ENCODE peak calls at places on chromosomes 1 and 21, in five cellular contexts. One of them, this sample, is unnamed.

GRCh38 chr1:223714849-223715709 is 2.7 kb downstream of the CAPN2 start:
- DNase-seq in IMR-90: peak
- DNase-seq in A549: no peak
- DNase-seq in body of pancreas: peak
- DNase-seq in uterus: no peak
- DNase-seq in this sample: no peak

GRCh38 chr1:21317035-21317689 is 26.9 kb upstream of the ECE1 start:
- DNase-seq in IMR-90: peak
- DNase-seq in A549: no peak
- DNase-seq in body of pancreas: peak
- DNase-seq in uterus: peak
- DNase-seq in this sample: peak

GRCh38 chr1:19375621-19376020 is 63.5 kb downstream of the SLC66A1 start:
- DNase-seq in IMR-90: no peak
- DNase-seq in A549: no peak
- DNase-seq in body of pancreas: no peak
- DNase-seq in uterus: no peak
- DNase-seq in this sample: no peak

GRCh38 chr1:8474369-8474768 is 156.5 kb downstream of the SLC45A1 start:
- DNase-seq in IMR-90: no peak
- DNase-seq in A549: no peak
- DNase-seq in body of pancreas: no peak
- DNase-seq in uterus: no peak
- DNase-seq in this sample: no peak

GRCh38 chr21:25639167-25639921 is at the start of gene JAM2:
- DNase-seq in IMR-90: peak
- DNase-seq in A549: no peak
- DNase-seq in body of pancreas: peak
- DNase-seq in uterus: peak
- DNase-seq in this sample: peak

GRCh38 chr1:162179121-162179520 is 109.6 kb downstream of the NOS1AP start:
- DNase-seq in IMR-90: no peak
- DNase-seq in A549: no peak
- DNase-seq in body of pancreas: no peak
- DNase-seq in uterus: no peak
- DNase-seq in this sample: no peak

GRCh38 chr1:18175530-18176377 is 68.2 kb downstream of the IGSF21 start:
- DNase-seq in IMR-90: no peak
- DNase-seq in A549: no peak
- DNase-seq in body of pancreas: peak
- DNase-seq in uterus: no peak
- DNase-seq in this sample: peak

GRCh38 chr1:54934869-54935268 is 45.6 kb upstream of the TMEM61 start:
- DNase-seq in IMR-90: peak
- DNase-seq in A549: no peak
- DNase-seq in body of pancreas: no peak
- DNase-seq in uterus: no peak
- DNase-seq in this sample: no peak

GRCh38 chr1:204285438-204286322 is 71.9 kb upstream of the GOLT1A start:
- DNase-seq in IMR-90: no peak
- DNase-seq in A549: no peak
- DNase-seq in body of pancreas: no peak
- DNase-seq in uterus: no peak
- DNase-seq in this sample: no peak

GRCh38 chr1:41485605-41486004 is 1.1 kb upstream of the EDN2 start:
- DNase-seq in IMR-90: peak
- DNase-seq in A549: peak
- DNase-seq in body of pancreas: no peak
- DNase-seq in uterus: peak
- DNase-seq in this sample: no peak

GRCh38 chr1:73755649-73756048 is 442.3 kb downstream of the LRRIQ3 start:
- DNase-seq in IMR-90: no peak
- DNase-seq in A549: no peak
- DNase-seq in body of pancreas: no peak
- DNase-seq in uterus: no peak
- DNase-seq in this sample: no peak

GRCh38 chr1:19395678-19396192 is 83.6 kb downstream of the SLC66A1 start:
- DNase-seq in IMR-90: peak
- DNase-seq in A549: no peak
- DNase-seq in body of pancreas: no peak
- DNase-seq in uterus: no peak
- DNase-seq in this sample: no peak

GRCh38 chr1:8883510-8883909 is 5.0 kb upstream of the ENO1 start:
- DNase-seq in IMR-90: no peak
- DNase-seq in A549: no peak
- DNase-seq in body of pancreas: no peak
- DNase-seq in uterus: no peak
- DNase-seq in this sample: no peak

GRCh38 chr1:37925316-37925715 is 21.5 kb downstream of the INPP5B start:
- DNase-seq in IMR-90: no peak
- DNase-seq in A549: no peak
- DNase-seq in body of pancreas: no peak
- DNase-seq in uterus: no peak
- DNase-seq in this sample: no peak

GRCh38 chr1:188872376-188872775 is 1605.3 kb downstream of the BRINP3 start:
- DNase-seq in IMR-90: peak
- DNase-seq in A549: no peak
- DNase-seq in body of pancreas: no peak
- DNase-seq in uterus: no peak
- DNase-seq in this sample: no peak

GRCh38 chr1:156009404-156009803 is 11.3 kb downstream of the SSR2 start:
- DNase-seq in IMR-90: no peak
- DNase-seq in A549: no peak
- DNase-seq in body of pancreas: no peak
- DNase-seq in uterus: no peak
- DNase-seq in this sample: no peak

GRCh38 chr1:12636098-12636950 is 7.6 kb upstream of the AADACL4 start:
- DNase-seq in IMR-90: peak
- DNase-seq in A549: no peak
- DNase-seq in body of pancreas: peak
- DNase-seq in uterus: peak
- DNase-seq in this sample: peak

GRCh38 chr1:202129453-202130274 is 6.9 kb downstream of the GPR37L1 start:
- DNase-seq in IMR-90: no peak
- DNase-seq in A549: no peak
- DNase-seq in body of pancreas: no peak
- DNase-seq in uterus: no peak
- DNase-seq in this sample: no peak

GRCh38 chr1:229579101-229579651 is 20.7 kb upstream of the ABCB10 start:
- DNase-seq in IMR-90: peak
- DNase-seq in A549: no peak
- DNase-seq in body of pancreas: no peak
- DNase-seq in uterus: peak
- DNase-seq in this sample: peak

GRCh38 chr1:229572286-229572685 is 13.8 kb upstream of the ABCB10 start:
- DNase-seq in IMR-90: no peak
- DNase-seq in A549: no peak
- DNase-seq in body of pancreas: no peak
- DNase-seq in uterus: no peak
- DNase-seq in this sample: no peak

GRCh38 chr1:229578168-229579100 is 19.9 kb upstream of the ABCB10 start:
- DNase-seq in IMR-90: no peak
- DNase-seq in A549: no peak
- DNase-seq in body of pancreas: no peak
- DNase-seq in uterus: no peak
- DNase-seq in this sample: no peak

GRCh38 chr1:229570891-229571516 is 12.5 kb upstream of the ABCB10 start:
- DNase-seq in IMR-90: no peak
- DNase-seq in A549: no peak
- DNase-seq in body of pancreas: no peak
- DNase-seq in uterus: no peak
- DNase-seq in this sample: no peak

GRCh38 chr1:229574679-229575442 is 16.4 kb upstream of the ABCB10 start:
- DNase-seq in IMR-90: no peak
- DNase-seq in A549: no peak
- DNase-seq in body of pancreas: no peak
- DNase-seq in uterus: no peak
- DNase-seq in this sample: no peak
- TF ChIP-seq CTCF in IMR-90: no peak
- TF ChIP-seq CTCF in A549: no peak
- TF ChIP-seq CTCF in body of pancreas: no peak
- TF ChIP-seq CTCF in uterus: no peak
- TF ChIP-seq CTCF in this sample: no peak

DNA sequence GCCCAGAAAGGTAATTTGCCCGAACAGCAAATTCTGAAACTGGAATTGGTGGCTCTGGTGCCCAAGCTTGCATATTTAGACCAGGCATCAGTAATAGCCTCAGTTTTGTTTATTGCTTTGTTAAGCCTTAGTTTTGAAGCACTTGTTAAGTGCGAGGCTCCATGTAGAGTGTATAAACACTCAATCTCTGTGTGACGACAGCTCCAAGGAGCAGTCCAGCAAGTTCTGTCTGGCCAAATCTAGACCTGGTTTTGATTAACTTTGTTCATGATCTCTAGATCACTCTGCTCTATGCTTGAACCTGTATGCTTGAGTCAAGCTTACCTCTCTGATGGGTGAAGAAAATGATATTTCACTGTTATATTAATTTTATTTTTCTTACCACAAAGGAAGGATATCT is 37.4 kb downstream of the DOP1B start:
- DNase-seq in IMR-90: no peak
- DNase-seq in A549: no peak
- DNase-seq in body of pancreas: no peak
- DNase-seq in uterus: no peak
- DNase-seq in this sample: no peak
- H3K27ac ChIP-seq in IMR-90: no peak
- H3K27ac ChIP-seq in A549: no peak
- H3K27ac ChIP-seq in body of pancreas: no peak
- H3K27ac ChIP-seq in uterus: no peak
- H3K27ac ChIP-seq in this sample: no peak

GRCh38 chr1:50441183-50441582 is 17.9 kb upstream of the DMRTA2 start:
- DNase-seq in IMR-90: no peak
- DNase-seq in A549: no peak
- DNase-seq in body of pancreas: no peak
- DNase-seq in uterus: no peak
- DNase-seq in this sample: no peak

GRCh38 chr1:50438945-50439344 is 15.7 kb upstream of the DMRTA2 start:
- DNase-seq in IMR-90: peak
- DNase-seq in A549: no peak
- DNase-seq in body of pancreas: no peak
- DNase-seq in uterus: no peak
- DNase-seq in this sample: no peak

DNA sequence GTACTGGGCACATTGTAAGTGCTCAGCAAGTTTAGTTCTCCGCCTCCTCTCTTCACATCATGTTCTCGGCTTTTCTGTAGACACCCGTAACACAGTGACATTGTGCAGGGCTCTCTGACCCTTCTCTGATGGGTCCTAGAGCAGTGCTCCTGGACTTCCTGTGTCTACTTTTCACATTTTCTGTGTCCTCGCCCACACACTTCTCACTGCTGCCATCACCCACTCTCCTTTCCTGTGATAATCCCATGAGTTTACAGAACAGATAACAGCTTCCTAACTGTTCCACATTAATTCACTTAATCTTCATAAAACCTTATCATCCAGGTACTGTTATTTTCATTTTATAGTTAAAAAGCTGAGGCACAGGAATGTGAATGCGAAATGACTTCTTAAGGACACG is 13.2 kb upstream of the DMRTA2 start:
- DNase-seq in IMR-90: no peak
- DNase-seq in A549: no peak
- DNase-seq in body of pancreas: no peak
- DNase-seq in uterus: no peak
- DNase-seq in this sample: no peak
- TF ChIP-seq POLR2A in IMR-90: no peak
- TF ChIP-seq POLR2A in A549: no peak
- TF ChIP-seq POLR2A in body of pancreas: no peak
- TF ChIP-seq POLR2A in uterus: no peak
- TF ChIP-seq POLR2A in this sample: no peak

GRCh38 chr1:216306830-216307229 is 116.4 kb downstream of the USH2A start:
- DNase-seq in IMR-90: no peak
- DNase-seq in A549: no peak
- DNase-seq in body of pancreas: no peak
- DNase-seq in uterus: no peak
- DNase-seq in this sample: no peak
- TF ChIP-seq CTCF in IMR-90: no peak
- TF ChIP-seq CTCF in A549: no peak
- TF ChIP-seq CTCF in body of pancreas: no peak
- TF ChIP-seq CTCF in uterus: no peak
- TF ChIP-seq CTCF in this sample: no peak

This sample was measured in heart left ventricle.